ENCODE peak calls at places on chromosomes 12 and 14, in five cellular contexts. One of them, this sample, is unnamed.

GRCh38 chr14:20460458-20461229 is 590 bp downstream of the PIP4P1 start:
- DNase-seq in body of pancreas: peak
- DNase-seq in breast epithelium: peak
- DNase-seq in CD8-positive, alpha-beta T cell: peak
- DNase-seq in mammary epithelial cell: peak
- DNase-seq in this sample: no peak

GRCh38 chr12:21239866-21240265 is 94.9 kb downstream of the SLCO1A2 start:
- DNase-seq in body of pancreas: no peak
- DNase-seq in breast epithelium: no peak
- DNase-seq in CD8-positive, alpha-beta T cell: no peak
- DNase-seq in mammary epithelial cell: peak
- DNase-seq in this sample: no peak

GRCh38 chr12:80226576-80226975 is 127.2 kb downstream of the OTOGL start:
- DNase-seq in body of pancreas: no peak
- DNase-seq in breast epithelium: no peak
- DNase-seq in CD8-positive, alpha-beta T cell: no peak
- DNase-seq in mammary epithelial cell: peak
- DNase-seq in this sample: no peak

GRCh38 chr14:69260246-69260978 is 454 bp downstream of the GALNT16 start:
- DNase-seq in body of pancreas: peak
- DNase-seq in breast epithelium: no peak
- DNase-seq in CD8-positive, alpha-beta T cell: no peak
- DNase-seq in mammary epithelial cell: peak
- DNase-seq in this sample: no peak

GRCh38 chr14:51008416-51008815 is 64.1 kb upstream of the PYGL start:
- DNase-seq in body of pancreas: no peak
- DNase-seq in breast epithelium: no peak
- DNase-seq in CD8-positive, alpha-beta T cell: no peak
- DNase-seq in mammary epithelial cell: no peak
- DNase-seq in this sample: no peak

GRCh38 chr12:10361084-10361483 is 28.8 kb downstream of the KLRK1 start:
- DNase-seq in body of pancreas: no peak
- DNase-seq in breast epithelium: no peak
- DNase-seq in CD8-positive, alpha-beta T cell: no peak
- DNase-seq in mammary epithelial cell: peak
- DNase-seq in this sample: no peak

GRCh38 chr14:92704036-92704804 is 44.2 kb downstream of the LGMN start:
- DNase-seq in body of pancreas: no peak
- DNase-seq in breast epithelium: no peak
- DNase-seq in CD8-positive, alpha-beta T cell: no peak
- DNase-seq in mammary epithelial cell: no peak
- DNase-seq in this sample: no peak

GRCh38 chr12:25716842-25717241 is 163.8 kb upstream of the LMNTD1 start:
- DNase-seq in body of pancreas: no peak
- DNase-seq in breast epithelium: no peak
- DNase-seq in CD8-positive, alpha-beta T cell: no peak
- DNase-seq in mammary epithelial cell: no peak
- DNase-seq in this sample: no peak

GRCh38 chr12:75977952-75978671 is 53.5 kb downstream of the PHLDA1 start:
- DNase-seq in body of pancreas: peak
- DNase-seq in breast epithelium: peak
- DNase-seq in CD8-positive, alpha-beta T cell: peak
- DNase-seq in mammary epithelial cell: peak
- DNase-seq in this sample: no peak

GRCh38 chr14:99809376-99809775 is 16.2 kb downstream of the EML1 start:
- DNase-seq in body of pancreas: peak
- DNase-seq in breast epithelium: no peak
- DNase-seq in CD8-positive, alpha-beta T cell: no peak
- DNase-seq in mammary epithelial cell: no peak
- DNase-seq in this sample: no peak
- TF ChIP-seq CTCF in body of pancreas: no peak
- TF ChIP-seq CTCF in breast epithelium: no peak
- TF ChIP-seq CTCF in CD8-positive, alpha-beta T cell: no peak
- TF ChIP-seq CTCF in mammary epithelial cell: no peak
- TF ChIP-seq CTCF in this sample: no peak

GRCh38 chr12:12518919-12519318 is 43.7 kb downstream of the DUSP16 start:
- DNase-seq in body of pancreas: no peak
- DNase-seq in breast epithelium: no peak
- DNase-seq in CD8-positive, alpha-beta T cell: no peak
- DNase-seq in mammary epithelial cell: no peak
- DNase-seq in this sample: no peak
- H3K27ac ChIP-seq in body of pancreas: no peak
- H3K27ac ChIP-seq in breast epithelium: no peak
- H3K27ac ChIP-seq in CD8-positive, alpha-beta T cell: no peak
- H3K27ac ChIP-seq in mammary epithelial cell: no peak
- H3K27ac ChIP-seq in this sample: no peak

GRCh38 chr14:77804592-77804991 is 4.7 kb downstream of the ADCK1 start:
- DNase-seq in body of pancreas: no peak
- DNase-seq in breast epithelium: no peak
- DNase-seq in CD8-positive, alpha-beta T cell: no peak
- DNase-seq in mammary epithelial cell: peak
- DNase-seq in this sample: no peak
- TF ChIP-seq CTCF in body of pancreas: no peak
- TF ChIP-seq CTCF in breast epithelium: no peak
- TF ChIP-seq CTCF in CD8-positive, alpha-beta T cell: no peak
- TF ChIP-seq CTCF in mammary epithelial cell: peak
- TF ChIP-seq CTCF in this sample: no peak

GRCh38 chr12:124455336-124455735 is 112.1 kb downstream of the NCOR2 start:
- DNase-seq in body of pancreas: no peak
- DNase-seq in breast epithelium: no peak
- DNase-seq in CD8-positive, alpha-beta T cell: no peak
- DNase-seq in mammary epithelial cell: no peak
- DNase-seq in this sample: no peak

GRCh38 chr12:124454735-124455134 is 112.7 kb downstream of the NCOR2 start:
- DNase-seq in body of pancreas: no peak
- DNase-seq in breast epithelium: no peak
- DNase-seq in CD8-positive, alpha-beta T cell: no peak
- DNase-seq in mammary epithelial cell: no peak
- DNase-seq in this sample: no peak

GRCh38 chr12:124454352-124454725 is 113.1 kb downstream of the NCOR2 start:
- DNase-seq in body of pancreas: no peak
- DNase-seq in breast epithelium: no peak
- DNase-seq in CD8-positive, alpha-beta T cell: no peak
- DNase-seq in mammary epithelial cell: no peak
- DNase-seq in this sample: no peak

GRCh38 chr12:124452576-124453391 is 114.6 kb downstream of the NCOR2 start:
- DNase-seq in body of pancreas: no peak
- DNase-seq in breast epithelium: no peak
- DNase-seq in CD8-positive, alpha-beta T cell: no peak
- DNase-seq in mammary epithelial cell: no peak
- DNase-seq in this sample: no peak

DNA sequence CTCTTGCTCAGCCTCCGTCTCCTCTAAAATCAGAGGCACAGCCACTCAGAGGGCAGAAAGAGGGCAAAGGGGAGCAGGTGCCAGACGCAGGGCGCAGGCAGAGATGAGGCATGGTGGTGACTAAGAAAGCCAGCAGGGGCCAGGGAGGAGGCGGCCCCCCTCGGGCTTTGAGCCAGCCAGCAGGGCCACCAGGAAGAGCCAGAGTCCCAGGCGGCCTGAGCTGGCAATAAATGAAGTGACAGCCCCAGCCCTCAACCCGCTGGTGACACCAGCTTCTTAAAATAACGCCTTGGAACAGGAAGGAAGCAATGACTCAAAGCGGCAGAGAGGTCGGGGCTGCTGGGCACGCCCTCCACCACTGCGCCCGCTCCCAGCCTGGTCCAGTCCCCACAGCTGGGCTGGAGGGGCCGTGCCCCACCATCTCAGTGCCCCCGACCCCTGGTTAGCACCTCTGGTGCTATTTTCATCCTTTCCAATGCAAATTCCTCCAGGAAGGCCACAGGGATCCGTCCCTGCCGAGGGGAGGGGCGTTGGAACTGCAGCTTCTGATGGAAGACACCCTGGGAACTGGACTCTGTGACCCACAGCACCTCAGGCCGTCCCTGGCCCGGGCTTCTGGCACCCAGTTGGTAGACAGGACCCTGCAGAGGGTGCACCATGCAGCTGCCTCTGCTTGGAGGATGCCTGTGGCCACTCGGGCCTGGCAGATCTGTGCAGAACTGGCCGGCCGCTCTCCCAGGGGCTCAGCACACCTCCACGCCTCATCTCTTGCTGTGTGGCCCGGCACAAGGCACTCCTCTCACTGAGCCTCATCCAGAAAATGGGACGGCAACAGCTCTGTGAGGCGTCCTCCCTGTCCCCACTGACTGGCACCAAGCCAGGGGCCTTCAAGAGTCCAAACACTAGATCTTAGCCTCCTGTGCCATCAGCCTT is 113.7 kb downstream of the NCOR2 start:
- DNase-seq in body of pancreas: peak
- DNase-seq in breast epithelium: peak
- DNase-seq in CD8-positive, alpha-beta T cell: peak
- DNase-seq in mammary epithelial cell: no peak
- DNase-seq in this sample: peak
- H3K27ac ChIP-seq in body of pancreas: no peak
- H3K27ac ChIP-seq in breast epithelium: peak
- H3K27ac ChIP-seq in CD8-positive, alpha-beta T cell: peak
- H3K27ac ChIP-seq in mammary epithelial cell: no peak
- H3K27ac ChIP-seq in this sample: peak

GRCh38 chr12:114935658-114936057 is 251.7 kb upstream of the TBX3 start:
- DNase-seq in body of pancreas: no peak
- DNase-seq in breast epithelium: no peak
- DNase-seq in CD8-positive, alpha-beta T cell: no peak
- DNase-seq in mammary epithelial cell: no peak
- DNase-seq in this sample: no peak
- TF ChIP-seq CTCF in body of pancreas: peak
- TF ChIP-seq CTCF in breast epithelium: peak
- TF ChIP-seq CTCF in CD8-positive, alpha-beta T cell: no peak
- TF ChIP-seq CTCF in mammary epithelial cell: peak
- TF ChIP-seq CTCF in this sample: no peak

DNA sequence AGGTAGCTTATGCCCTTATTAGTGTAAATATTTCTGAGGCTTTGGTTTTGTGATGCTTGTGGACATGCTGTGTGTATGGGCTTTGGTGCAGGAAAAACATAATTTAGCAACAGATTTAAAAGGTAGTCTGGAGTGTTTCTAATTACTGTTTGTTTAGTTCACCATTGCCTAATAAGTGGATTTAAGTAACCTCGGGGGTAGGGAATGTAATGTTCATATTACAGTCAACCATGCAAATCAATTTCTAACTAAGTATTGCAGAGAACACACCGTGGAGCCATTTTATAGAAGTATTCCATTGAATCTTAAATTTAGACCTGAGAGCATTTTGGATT is 53.5 kb downstream of the ANO6 start:
- DNase-seq in body of pancreas: no peak
- DNase-seq in breast epithelium: no peak
- DNase-seq in CD8-positive, alpha-beta T cell: no peak
- DNase-seq in mammary epithelial cell: no peak
- DNase-seq in this sample: no peak
- H3K27ac ChIP-seq in body of pancreas: no peak
- H3K27ac ChIP-seq in breast epithelium: peak
- H3K27ac ChIP-seq in CD8-positive, alpha-beta T cell: no peak
- H3K27ac ChIP-seq in mammary epithelial cell: peak
- H3K27ac ChIP-seq in this sample: no peak

GRCh38 chr12:52381206-52381605 is 4.2 kb downstream of the KRT84 start:
- DNase-seq in body of pancreas: no peak
- DNase-seq in breast epithelium: no peak
- DNase-seq in CD8-positive, alpha-beta T cell: no peak
- DNase-seq in mammary epithelial cell: no peak
- DNase-seq in this sample: no peak
- TF ChIP-seq CTCF in body of pancreas: no peak
- TF ChIP-seq CTCF in breast epithelium: no peak
- TF ChIP-seq CTCF in CD8-positive, alpha-beta T cell: no peak
- TF ChIP-seq CTCF in mammary epithelial cell: no peak
- TF ChIP-seq CTCF in this sample: no peak

GRCh38 chr12:53939141-53940108 is 794 bp downstream of the HOXC13 start:
- DNase-seq in body of pancreas: peak
- DNase-seq in breast epithelium: peak
- DNase-seq in CD8-positive, alpha-beta T cell: no peak
- DNase-seq in mammary epithelial cell: peak
- DNase-seq in this sample: no peak

GRCh38 chr12:53940448-53941014 is 1.9 kb downstream of the HOXC13 start:
- DNase-seq in body of pancreas: no peak
- DNase-seq in breast epithelium: no peak
- DNase-seq in CD8-positive, alpha-beta T cell: no peak
- DNase-seq in mammary epithelial cell: peak
- DNase-seq in this sample: no peak

GRCh38 chr12:53937099-53937498 is 1.5 kb upstream of the HOXC13 start:
- DNase-seq in body of pancreas: no peak
- DNase-seq in breast epithelium: no peak
- DNase-seq in CD8-positive, alpha-beta T cell: no peak
- DNase-seq in mammary epithelial cell: no peak
- DNase-seq in this sample: no peak

GRCh38 chr12:53937596-53938275 is 895 bp upstream of the HOXC13 start:
- DNase-seq in body of pancreas: no peak
- DNase-seq in breast epithelium: no peak
- DNase-seq in CD8-positive, alpha-beta T cell: no peak
- DNase-seq in mammary epithelial cell: no peak
- DNase-seq in this sample: no peak

GRCh38 chr12:53938276-53939140 is at the start of gene HOXC13:
- DNase-seq in body of pancreas: peak
- DNase-seq in breast epithelium: peak
- DNase-seq in CD8-positive, alpha-beta T cell: no peak
- DNase-seq in mammary epithelial cell: peak
- DNase-seq in this sample: no peak
- H3K27ac ChIP-seq in body of pancreas: no peak
- H3K27ac ChIP-seq in breast epithelium: peak
- H3K27ac ChIP-seq in CD8-positive, alpha-beta T cell: no peak
- H3K27ac ChIP-seq in mammary epithelial cell: peak
- H3K27ac ChIP-seq in this sample: no peak

This sample was measured in dorsolateral prefrontal cortex.